ENCODE peak calls at places on chromosomes 5 and 9, in nine cellular contexts. W is AG08396; J is NCI-H1417; T is NCI-H1092; F is activated CD4-positive, alpha-beta T cell treated with anti-CD3 and anti-CD28 coated beads for 4 hours; M is hepatic stellate cell; G is RPMI7951; A is stimulated activated naive CD4-positive, alpha-beta T cell treated with Interleukin-2 at 50 U/mL for 16 hours; I is AG10803. Q is an unnamed sample.

GRCh38 chr5:167699434-167699833 is 592.0 kb upstream of the WWC1 start:
- DNase-seq in W (peak; percentile 85), J (no peak), T (no peak), F (no peak), M (peak; percentile 71), G (peak; percentile 94), A (no peak), I (peak; percentile 100), Q (no peak)

GRCh38 chr9:130243882-130244170 is 21.7 kb upstream of the HMCN2 start:
- DNase-seq in W (no peak), J (no peak), T (no peak), F (no peak), M (no peak), G (no peak), A (no peak), I (no peak), Q (no peak)

GRCh38 chr5:53037141-53037859 is 48.1 kb downstream of the ITGA2 start:
- DNase-seq in W (peak; percentile 19), J (no peak), T (no peak), F (no peak), M (peak; percentile 11), G (peak; percentile 69), A (no peak), I (peak; percentile 80), Q (no peak)

GRCh38 chr5:178797101-178797521 is 62.6 kb upstream of the ZNF354B start:
- DNase-seq in W (no peak), J (no peak), T (no peak), F (no peak), M (no peak), G (no peak), A (no peak), I (no peak), Q (no peak)

GRCh38 chr5:175457466-175457865 is 13.5 kb upstream of the DRD1 start:
- DNase-seq in W (no peak), J (no peak), T (no peak), F (no peak), M (no peak), G (peak; percentile 22), A (no peak), I (no peak), Q (no peak)

GRCh38 chr5:77987331-77987730 is 211.2 kb upstream of the TBCA start:
- DNase-seq in W (no peak), J (no peak), T (no peak), F (no peak), M (no peak), G (no peak), A (no peak), I (no peak), Q (no peak)

GRCh38 chr5:69364414-69364813 is 4.9 kb downstream of the AK6 start:
- DNase-seq in W (peak; percentile 19), J (no peak), T (no peak), F (no peak), M (peak; percentile 24), G (peak; percentile 3), A (no peak), I (peak; percentile 9), Q (no peak)

GRCh38 chr5:174078416-174078815 is 32.9 kb downstream of the NSG2 start:
- DNase-seq in W (no peak), J (no peak), T (no peak), F (no peak), M (no peak), G (no peak), A (no peak), I (peak; percentile 28), Q (no peak)

GRCh38 chr5:126812199-126812570 is 35.2 kb downstream of the LMNB1 start:
- DNase-seq in W (no peak), J (no peak), T (no peak), F (no peak), M (no peak), G (no peak), A (peak; percentile 5), I (no peak), Q (no peak)

GRCh38 chr5:103840600-103840999 is 278.0 kb upstream of the NUDT12 start:
- DNase-seq in W (no peak), J (no peak), T (no peak), F (no peak), M (no peak), G (no peak), A (no peak), I (peak; percentile 39), Q (no peak)

GRCh38 chr5:139795074-139796001 is at the start of gene PSD2:
- DNase-seq in W (peak; percentile 66), J (peak; percentile 48), T (no peak), F (no peak), M (no peak), G (peak; percentile 14), A (peak; percentile 13), I (no peak), Q (no peak)